ENCODE peak calls at places on chromosome 19, in seven cellular contexts. D, A, L, W, I, H and Z are unnamed samples.

GRCh38 chr19:18594096-18594823 is 5.7 kb downstream of the REX1BD start:
- DNase-seq in L (peak; percentile 83), A (peak; percentile 60), D (peak; percentile 65), I (peak; percentile 72), W (peak; percentile 76), H (peak; percentile 87), Z (peak; percentile 75)

GRCh38 chr19:14160017-14160703 is 23.8 kb upstream of the ASF1B start:
- DNase-seq in I (no peak), A (no peak), L (no peak), D (no peak), H (no peak), W (no peak), Z (no peak)

GRCh38 chr19:46862504-46862835 is 1.7 kb downstream of the ARHGAP35 start:
- DNase-seq in W (no peak), I (no peak), L (no peak), H (no peak), A (no peak), D (peak; percentile 33), Z (no peak)

GRCh38 chr19:12694641-12695040 is 1.8 kb downstream of the FBXW9 start:
- DNase-seq in W (no peak), I (no peak), A (no peak), H (no peak), L (no peak), D (no peak), Z (no peak)

GRCh38 chr19:15937771-15938170 is 3.4 kb upstream of the CYP4F11 start:
- DNase-seq in I (no peak), W (no peak), H (no peak), L (no peak), A (no peak), D (no peak), Z (no peak)

GRCh38 chr19:58456111-58456510 is 4.7 kb downstream of the ZNF324B start:
- DNase-seq in L (no peak), D (no peak), I (no peak), A (no peak), H (no peak), W (no peak), Z (no peak)

GRCh38 chr19:12867120-12868099 is 13.8 kb downstream of the DNASE2 start:
- DNase-seq in I (peak; percentile 63), H (peak; percentile 57), A (peak; percentile 33), L (peak; percentile 94), W (peak; percentile 78), D (peak; percentile 73), Z (peak; percentile 42)

GRCh38 chr19:29878973-29879654 is 62.9 kb upstream of the URI1 start:
- DNase-seq in H (no peak), D (no peak), L (peak; percentile 67), I (no peak), A (no peak), W (no peak), Z (no peak)

GRCh38 chr19:21126078-21126477 is 15.8 kb upstream of the ZNF431 start:
- DNase-seq in D (no peak), L (no peak), A (no peak), I (no peak), W (no peak), H (no peak), Z (no peak)

GRCh38 chr19:46787331-46788100 is 878 bp downstream of the SLC1A5 start:
- DNase-seq in H (peak; percentile 70), L (peak; percentile 56), W (peak; percentile 31), D (peak; percentile 56), A (no peak), I (peak; percentile 55), Z (peak; percentile 38)

GRCh38 chr19:33689886-33690285 is 68.1 kb downstream of the CHST8 start:
- DNase-seq in D (no peak), A (no peak), I (no peak), W (no peak), H (peak; percentile 10), L (no peak), Z (no peak)

GRCh38 chr19:49808762-49809154 is 4.3 kb downstream of the FUZ start:
- DNase-seq in I (peak; percentile 97), H (peak; percentile 93), D (peak; percentile 85), W (peak; percentile 79), A (peak; percentile 88), L (peak; percentile 98), Z (peak; percentile 83)

GRCh38 chr19:33562636-33563035 is 41.0 kb upstream of the PEPD start:
- DNase-seq in A (no peak), H (no peak), W (no peak), L (no peak), I (no peak), D (no peak), Z (no peak)

GRCh38 chr19:41195675-41196497 is 2.9 kb downstream of the CYP2S1 start:
- DNase-seq in I (no peak), H (no peak), W (no peak), L (no peak), D (no peak), A (no peak), Z (no peak)

GRCh38 chr19:12837225-12837624 is 1.1 kb upstream of the MAST1 start:
- DNase-seq in H (no peak), W (no peak), I (no peak), A (no peak), L (no peak), D (no peak), Z (no peak)

GRCh38 chr19:16161848-16162247 is 11.5 kb downstream of the CIB3 start:
- DNase-seq in D (no peak), H (no peak), W (no peak), A (no peak), I (no peak), L (no peak), Z (no peak)

GRCh38 chr19:19040417-19040816 is 7.0 kb downstream of the ARMC6 start:
- DNase-seq in H (peak; percentile 65), A (no peak), W (no peak), L (no peak), I (peak; percentile 91), D (no peak), Z (no peak)

GRCh38 chr19:41792513-41793413 is 3.6 kb upstream of the CEACAM3 start:
- DNase-seq in I (peak; percentile 63), A (peak; percentile 20), D (peak; percentile 64), W (peak; percentile 23), H (no peak), L (peak; percentile 73), Z (peak; percentile 39)

GRCh38 chr19:32708457-32708856 is 11.1 kb upstream of the TDRD12 start:
- DNase-seq in I (no peak), W (no peak), H (no peak), A (no peak), D (peak; percentile 64), L (no peak), Z (no peak)

GRCh38 chr19:2312819-2313501 is 5.0 kb upstream of the LINGO3 start:
- DNase-seq in H (no peak), A (no peak), L (peak; percentile 64), I (no peak), D (no peak), W (no peak), Z (no peak)

GRCh38 chr19:49554701-49555181 is 25.6 kb downstream of the NOSIP start:
- DNase-seq in W (peak; percentile 59), D (peak; percentile 77), I (peak; percentile 58), L (no peak), H (no peak), A (no peak), Z (peak; percentile 57)

GRCh38 chr19:18057557-18057956 is 29.2 kb downstream of the IL12RB1 start:
- DNase-seq in H (no peak), D (no peak), A (no peak), I (peak; percentile 33), L (no peak), W (no peak), Z (no peak)

DNA sequence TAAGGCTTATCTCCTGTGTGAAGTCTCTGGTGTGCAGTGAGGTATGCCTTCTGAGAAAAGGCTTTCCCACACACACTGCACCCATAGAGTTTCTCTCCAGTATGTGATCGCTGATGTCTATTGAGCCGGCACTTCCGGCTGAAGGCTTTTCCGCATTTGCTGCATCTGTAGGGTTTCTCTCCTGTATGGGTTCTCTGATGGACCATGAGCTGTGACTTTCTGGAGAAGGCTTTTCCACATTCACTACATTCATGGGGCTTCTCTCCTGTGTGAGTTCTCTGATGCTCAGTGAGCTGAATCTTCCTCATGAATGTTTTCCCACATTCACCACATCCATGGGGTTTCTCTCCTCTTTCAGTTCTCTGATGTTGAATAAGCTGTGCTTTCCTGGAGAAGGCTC is 14.7 kb downstream of the ZNF577 start:
- DNase-seq in D (no peak), L (no peak), I (no peak), A (no peak), H (no peak), W (no peak), Z (no peak)
- H3K9me3 ChIP-seq in D (peaks cover 83% of the 10 kb centered on the region), L (peaks cover 97% of the 10 kb centered on the region), I (peaks cover 89% of the 10 kb centered on the region), A (peaks cover 100% of the 10 kb centered on the region), H (no peaks in the 10 kb centered on the region), W (peaks cover 67% of the 10 kb centered on the region), Z (peaks cover 73% of the 10 kb centered on the region)

DNA sequence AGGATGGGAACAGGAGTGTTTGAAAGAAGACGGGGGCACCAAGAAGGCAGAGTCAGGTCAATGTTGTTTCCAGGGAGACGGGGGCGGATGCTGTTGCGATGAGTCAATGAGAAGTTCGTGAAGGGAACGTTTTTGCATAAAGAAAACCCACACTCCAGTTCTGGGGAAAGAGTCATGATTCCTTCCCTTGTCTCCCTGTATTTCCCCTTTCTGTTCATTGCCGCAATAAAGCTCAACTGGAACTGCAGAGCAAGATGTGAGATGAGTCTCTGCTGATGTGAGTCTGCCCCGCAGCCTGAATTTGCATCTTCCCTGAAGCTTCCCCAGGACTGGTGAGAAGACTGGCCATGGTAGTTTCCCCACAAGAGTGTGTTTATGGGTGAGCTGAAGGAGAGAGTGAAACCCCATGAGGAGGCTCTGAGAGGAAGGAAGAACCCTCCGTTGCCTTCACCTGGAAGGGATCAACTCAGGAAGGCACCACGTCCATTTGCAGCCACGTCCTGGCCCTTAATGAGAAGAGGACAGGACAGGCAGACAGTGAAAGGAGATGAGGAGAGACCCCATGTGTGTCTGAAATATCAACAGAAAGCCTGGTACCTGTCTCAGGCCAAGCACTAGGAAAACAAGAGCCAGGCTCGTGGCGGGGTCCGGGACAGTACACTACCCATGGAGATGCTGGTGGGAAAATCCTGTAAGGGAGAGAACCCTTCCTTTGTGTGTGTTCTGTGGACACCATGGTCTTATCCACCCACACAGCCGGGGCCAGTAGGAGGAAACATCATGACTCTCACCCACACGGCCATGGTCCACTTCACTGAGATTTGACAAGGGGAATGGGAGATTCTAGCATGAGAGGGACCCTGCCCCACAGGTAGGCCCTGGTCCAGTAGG is 13.7 kb downstream of the LILRA1 start:
- DNase-seq in W (no peak), D (no peak), L (no peak), I (no peak), A (no peak), H (no peak), Z (no peak)
- H3K9me3 ChIP-seq in W (no peaks in the 10 kb centered on the region), D (peaks cover 3% of the 10 kb centered on the region), L (peaks cover 82% of the 10 kb centered on the region), I (no peaks in the 10 kb centered on the region), A (peaks cover 5% of the 10 kb centered on the region), H (no peaks in the 10 kb centered on the region), Z (no peaks in the 10 kb centered on the region)

DNA sequence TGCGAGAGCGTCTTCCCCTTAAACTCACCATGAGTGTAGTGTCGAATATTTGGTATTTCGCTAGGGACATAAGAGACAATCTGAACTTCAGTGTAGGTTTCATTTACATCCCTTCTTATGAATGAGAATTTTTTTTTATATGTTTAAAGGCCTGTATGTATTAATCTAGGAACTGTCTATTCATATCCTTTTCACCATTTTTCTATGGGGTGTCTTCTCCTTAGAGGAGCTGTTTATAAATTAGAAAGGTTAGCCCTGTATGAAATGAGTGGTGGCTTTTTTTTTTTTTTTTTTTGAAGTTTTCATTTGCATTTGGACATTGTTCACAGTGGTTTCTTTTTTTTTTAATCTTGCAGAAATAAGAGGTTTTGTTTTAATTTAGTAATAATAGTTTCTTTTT is 7.6 kb downstream of the ZNF146 start:
- DNase-seq in L (no peak), D (no peak), A (no peak), W (no peak), I (no peak), H (no peak), Z (no peak)
- H3K9me3 ChIP-seq in L (no peaks in the 10 kb centered on the region), D (peaks cover 48% of the 10 kb centered on the region), A (no peaks in the 10 kb centered on the region), W (peaks cover 8% of the 10 kb centered on the region), I (no peaks in the 10 kb centered on the region), H (no peaks in the 10 kb centered on the region), Z (peaks cover 8% of the 10 kb centered on the region)

GRCh38 chr19:56806639-56807038 is 33.9 kb downstream of the PEG3 start:
- DNase-seq in H (no peak), A (no peak), L (no peak), W (no peak), D (no peak), I (no peak), Z (no peak)
- H3K9me3 ChIP-seq in H (no peaks in the 10 kb centered on the region), A (peaks cover 40% of the 10 kb centered on the region), L (peaks cover 86% of the 10 kb centered on the region), W (peaks cover 6% of the 10 kb centered on the region), D (peaks cover 23% of the 10 kb centered on the region), I (peaks cover 19% of the 10 kb centered on the region), Z (peaks cover 15% of the 10 kb centered on the region)